ENCODE peak calls at places on chromosomes 2 and 18, in four cellular contexts. One of them, this sample, is unnamed. For H3K4me1 and H3K27me3, the result is how much of the 10 kb centered on the place peaks cover.

GRCh38 chr2:197174539-197175094 is 136.0 kb downstream of the ANKRD44 start:
- DNase-seq in upper lobe of left lung: no peak
- DNase-seq in mesendoderm: no peak
- DNase-seq in fibroblast of lung: peak
- DNase-seq in this sample: no peak

GRCh38 chr18:43935051-43935412 is 657.7 kb upstream of the SYT4 start:
- DNase-seq in upper lobe of left lung: no peak
- DNase-seq in mesendoderm: no peak
- DNase-seq in fibroblast of lung: peak
- DNase-seq in this sample: no peak

GRCh38 chr2:190376591-190377245 is 31.4 kb upstream of the MFSD6 start:
- DNase-seq in upper lobe of left lung: no peak
- DNase-seq in mesendoderm: no peak
- DNase-seq in fibroblast of lung: no peak
- DNase-seq in this sample: no peak

GRCh38 chr2:219627105-219628100 is at the start of gene SLC4A3:
- DNase-seq in upper lobe of left lung: no peak
- DNase-seq in mesendoderm: peak
- DNase-seq in fibroblast of lung: peak
- DNase-seq in this sample: no peak

GRCh38 chr2:73252238-73253027 is 18.3 kb downstream of the CCT7 start:
- DNase-seq in upper lobe of left lung: no peak
- DNase-seq in mesendoderm: no peak
- DNase-seq in fibroblast of lung: no peak
- DNase-seq in this sample: no peak

GRCh38 chr2:133438026-133438425 is 130.2 kb downstream of the NCKAP5 start:
- DNase-seq in upper lobe of left lung: no peak
- DNase-seq in mesendoderm: no peak
- DNase-seq in fibroblast of lung: no peak
- DNase-seq in this sample: no peak

GRCh38 chr18:40849856-40850255 is 1105.2 kb upstream of the PIK3C3 start:
- DNase-seq in upper lobe of left lung: no peak
- DNase-seq in mesendoderm: no peak
- DNase-seq in fibroblast of lung: peak
- DNase-seq in this sample: no peak

GRCh38 chr2:102837626-102838198 is 75.9 kb downstream of the TMEM182 start:
- DNase-seq in upper lobe of left lung: peak
- DNase-seq in mesendoderm: no peak
- DNase-seq in fibroblast of lung: no peak
- DNase-seq in this sample: no peak

GRCh38 chr2:3956892-3957291 is 253.5 kb downstream of the DCDC2C start:
- DNase-seq in upper lobe of left lung: no peak
- DNase-seq in mesendoderm: no peak
- DNase-seq in fibroblast of lung: no peak
- DNase-seq in this sample: no peak

GRCh38 chr2:3953117-3953516 is 249.7 kb downstream of the DCDC2C start:
- DNase-seq in upper lobe of left lung: no peak
- DNase-seq in mesendoderm: no peak
- DNase-seq in fibroblast of lung: no peak
- DNase-seq in this sample: no peak

GRCh38 chr2:3956344-3956743 is 253.0 kb downstream of the DCDC2C start:
- DNase-seq in upper lobe of left lung: no peak
- DNase-seq in mesendoderm: no peak
- DNase-seq in fibroblast of lung: no peak
- DNase-seq in this sample: no peak

DNA sequence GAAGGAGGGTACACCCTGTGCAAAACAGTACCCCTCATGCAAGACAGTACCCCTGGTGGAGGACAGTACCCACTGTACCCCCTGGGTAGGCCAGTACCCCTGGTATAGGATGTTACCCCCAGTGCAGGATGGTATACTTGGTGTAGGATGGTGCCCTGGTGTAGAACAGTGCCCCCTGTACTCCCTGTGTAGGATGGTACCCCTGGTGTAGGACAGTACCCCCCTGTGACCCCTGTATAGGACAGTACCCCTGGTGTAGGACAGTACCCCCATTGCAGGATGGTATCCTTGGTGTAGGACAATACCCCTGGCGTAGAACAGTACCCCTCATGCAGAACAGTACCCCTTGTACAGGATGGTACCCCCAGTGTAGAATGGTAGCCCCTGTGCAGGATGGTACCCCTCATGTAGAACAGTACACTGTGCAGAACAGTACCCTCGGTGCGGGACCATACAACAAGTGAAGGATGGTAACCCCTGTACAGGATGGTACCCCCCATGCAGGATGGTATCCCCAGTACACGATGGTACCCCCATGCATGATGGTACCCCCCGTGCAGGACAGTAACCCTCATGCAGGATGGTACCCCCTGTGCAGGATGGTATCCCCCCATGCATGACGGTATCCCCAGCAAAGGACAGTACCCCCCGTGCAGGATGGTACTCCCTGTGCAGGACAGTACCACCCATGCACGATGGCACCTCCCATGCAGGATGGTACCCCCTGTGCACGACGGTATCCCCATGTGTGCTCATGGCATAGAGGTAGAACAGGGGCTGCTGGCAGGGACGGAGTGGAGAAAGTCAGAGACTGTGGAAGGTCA is 248.0 kb downstream of the DCDC2C start:
- DNase-seq in upper lobe of left lung: no peak
- DNase-seq in mesendoderm: no peak
- DNase-seq in fibroblast of lung: no peak
- DNase-seq in this sample: no peak
- H3K4me1 ChIP-seq in upper lobe of left lung: under half
- H3K4me1 ChIP-seq in mesendoderm: under half
- H3K4me1 ChIP-seq in fibroblast of lung: under half
- H3K4me1 ChIP-seq in this sample: under half

GRCh38 chr2:120441351-120441700 is 95.4 kb downstream of the INHBB start:
- DNase-seq in upper lobe of left lung: no peak
- DNase-seq in mesendoderm: no peak
- DNase-seq in fibroblast of lung: no peak
- DNase-seq in this sample: no peak

GRCh38 chr2:120441744-120442471 is 96.0 kb downstream of the INHBB start:
- DNase-seq in upper lobe of left lung: peak
- DNase-seq in mesendoderm: peak
- DNase-seq in fibroblast of lung: peak
- DNase-seq in this sample: no peak

GRCh38 chr2:120442923-120443571 is 97.1 kb downstream of the INHBB start:
- DNase-seq in upper lobe of left lung: peak
- DNase-seq in mesendoderm: peak
- DNase-seq in fibroblast of lung: no peak
- DNase-seq in this sample: no peak

GRCh38 chr2:120443946-120444345 is 98.0 kb downstream of the INHBB start:
- DNase-seq in upper lobe of left lung: no peak
- DNase-seq in mesendoderm: no peak
- DNase-seq in fibroblast of lung: no peak
- DNase-seq in this sample: no peak

DNA sequence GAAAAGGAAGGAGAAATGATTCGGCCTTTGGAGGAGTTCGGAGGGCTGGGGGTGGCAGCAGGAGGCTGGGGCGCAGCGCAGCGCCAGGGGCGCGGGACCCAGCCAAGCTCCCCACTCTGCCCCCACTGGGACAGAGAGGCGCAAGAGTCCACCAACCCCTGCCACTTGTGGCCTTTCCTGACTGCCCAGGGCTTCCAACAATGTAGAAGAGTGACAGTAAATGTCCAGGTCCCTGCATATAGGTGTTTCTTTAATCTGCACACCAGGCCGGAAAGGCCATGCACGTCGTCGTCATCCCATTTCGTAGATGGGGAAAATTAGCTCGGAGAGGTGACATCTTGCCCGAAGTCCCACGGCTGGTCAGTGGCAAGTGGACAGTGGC is 96.6 kb downstream of the INHBB start:
- DNase-seq in upper lobe of left lung: no peak
- DNase-seq in mesendoderm: peak
- DNase-seq in fibroblast of lung: no peak
- DNase-seq in this sample: no peak
- H3K27me3 ChIP-seq in upper lobe of left lung: under half
- H3K27me3 ChIP-seq in mesendoderm: under half
- H3K27me3 ChIP-seq in fibroblast of lung: under half
- H3K27me3 ChIP-seq in this sample: under half

GRCh38 chr2:100616841-100617390 is 54.1 kb downstream of the PDCL3 start:
- DNase-seq in upper lobe of left lung: no peak
- DNase-seq in mesendoderm: no peak
- DNase-seq in fibroblast of lung: no peak
- DNase-seq in this sample: no peak
- H3K4me3 ChIP-seq in upper lobe of left lung: no peak
- H3K4me3 ChIP-seq in mesendoderm: no peak
- H3K4me3 ChIP-seq in fibroblast of lung: no peak
- H3K4me3 ChIP-seq in this sample: no peak

GRCh38 chr2:32715981-32716380 is 88.1 kb downstream of the TTC27 start:
- DNase-seq in upper lobe of left lung: no peak
- DNase-seq in mesendoderm: no peak
- DNase-seq in fibroblast of lung: peak
- DNase-seq in this sample: no peak

GRCh38 chr2:32715391-32715841 is 87.6 kb downstream of the TTC27 start:
- DNase-seq in upper lobe of left lung: no peak
- DNase-seq in mesendoderm: no peak
- DNase-seq in fibroblast of lung: peak
- DNase-seq in this sample: no peak

GRCh38 chr2:32716598-32716997 is 88.7 kb downstream of the TTC27 start:
- DNase-seq in upper lobe of left lung: no peak
- DNase-seq in mesendoderm: no peak
- DNase-seq in fibroblast of lung: no peak
- DNase-seq in this sample: no peak

GRCh38 chr2:32712870-32713269 is 85.0 kb downstream of the TTC27 start:
- DNase-seq in upper lobe of left lung: no peak
- DNase-seq in mesendoderm: no peak
- DNase-seq in fibroblast of lung: peak
- DNase-seq in this sample: no peak

DNA sequence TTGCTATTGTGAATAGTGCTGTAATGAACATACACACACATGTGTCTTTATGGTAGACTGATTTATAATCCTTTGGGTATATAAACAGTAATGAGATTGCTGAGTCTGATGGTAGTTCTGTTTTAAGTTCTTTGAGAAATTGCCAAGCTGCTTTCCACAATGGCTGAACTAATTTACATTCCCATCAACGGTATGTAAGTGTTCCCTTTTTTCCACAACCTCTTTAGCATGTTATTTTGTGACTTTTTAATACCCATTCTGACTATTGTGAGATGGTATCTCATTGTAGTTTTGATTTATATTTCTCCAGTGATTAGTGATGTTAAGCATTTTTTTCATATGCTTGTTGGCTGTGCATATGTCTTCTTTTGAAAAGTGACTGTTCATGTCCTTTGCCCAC is 86.7 kb downstream of the TTC27 start:
- DNase-seq in upper lobe of left lung: no peak
- DNase-seq in mesendoderm: no peak
- DNase-seq in fibroblast of lung: peak
- DNase-seq in this sample: no peak
- H3K4me1 ChIP-seq in upper lobe of left lung: under half
- H3K4me1 ChIP-seq in mesendoderm: under half
- H3K4me1 ChIP-seq in fibroblast of lung: under half
- H3K4me1 ChIP-seq in this sample: under half

GRCh38 chr2:144520718-144521487 is 984 bp upstream of the ZEB2 start:
- DNase-seq in upper lobe of left lung: no peak
- DNase-seq in mesendoderm: no peak
- DNase-seq in fibroblast of lung: peak
- DNase-seq in this sample: no peak
- H3K27me3 ChIP-seq in upper lobe of left lung: under half
- H3K27me3 ChIP-seq in mesendoderm: under half
- H3K27me3 ChIP-seq in fibroblast of lung: under half
- H3K27me3 ChIP-seq in this sample: under half

GRCh38 chr18:47246027-47246971 is 5.2 kb downstream of the SKOR2 start:
- DNase-seq in upper lobe of left lung: no peak
- DNase-seq in mesendoderm: no peak
- DNase-seq in fibroblast of lung: no peak
- DNase-seq in this sample: no peak
- H3K4me3 ChIP-seq in upper lobe of left lung: no peak
- H3K4me3 ChIP-seq in mesendoderm: no peak
- H3K4me3 ChIP-seq in fibroblast of lung: no peak
- H3K4me3 ChIP-seq in this sample: no peak

DNA sequence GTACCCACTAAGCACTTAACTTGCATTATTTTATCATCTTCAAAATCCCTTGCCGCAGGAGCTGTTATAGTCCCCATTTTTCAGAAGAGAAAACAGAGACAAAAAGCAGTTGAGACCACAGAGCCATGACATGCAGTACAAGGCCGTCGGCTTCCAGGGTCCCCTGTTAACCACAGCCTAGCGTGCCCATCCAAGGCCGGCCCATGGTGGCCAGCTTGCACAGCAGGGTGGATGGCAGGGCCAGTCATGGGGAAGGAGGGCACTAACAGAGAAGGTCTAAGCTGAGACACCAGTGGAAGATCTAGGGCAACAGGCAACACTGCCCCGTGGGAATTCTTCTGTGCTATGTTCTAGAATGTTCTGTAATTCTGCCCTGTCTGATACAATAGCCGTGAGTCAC is 192.6 kb upstream of the ID2 start:
- DNase-seq in upper lobe of left lung: no peak
- DNase-seq in mesendoderm: no peak
- DNase-seq in fibroblast of lung: no peak
- DNase-seq in this sample: no peak
- H3K4me1 ChIP-seq in upper lobe of left lung: under half
- H3K4me1 ChIP-seq in mesendoderm: under half
- H3K4me1 ChIP-seq in fibroblast of lung: under half
- H3K4me1 ChIP-seq in this sample: under half

GRCh38 chr2:108927405-108927804 is 61.6 kb downstream of the EDAR start:
- DNase-seq in upper lobe of left lung: no peak
- DNase-seq in mesendoderm: no peak
- DNase-seq in fibroblast of lung: no peak
- DNase-seq in this sample: no peak
- H3K27me3 ChIP-seq in upper lobe of left lung: under half
- H3K27me3 ChIP-seq in mesendoderm: under half
- H3K27me3 ChIP-seq in fibroblast of lung: under half
- H3K27me3 ChIP-seq in this sample: under half